ENCODE peak calls at places on chromosomes 5 and 9, in six cellular contexts. U is fibroblast of lung, E is PC-9, Y is tibial nerve, K is esophagus squamous epithelium, G is PC-3. D is an unnamed sample.

GRCh38 chr5:31573494-31573893 is 41.4 kb downstream of the C5orf22 start:
- DNase-seq in U (no peak), E (no peak), Y (no peak), K (no peak), G (no peak), D (no peak)

GRCh38 chr9:134488251-134488900 is 153.2 kb upstream of the COL5A1 start:
- DNase-seq in U (no peak), E (no peak), Y (no peak), K (no peak), G (no peak), D (no peak)

GRCh38 chr5:120615967-120616645 is 152.0 kb downstream of the PRR16 start:
- DNase-seq in U (peak; percentile 96), E (peak; percentile 62), Y (no peak), K (no peak), G (peak; percentile 66), D (no peak)

GRCh38 chr5:154395407-154396106 is 50.2 kb upstream of the SAP30L start:
- DNase-seq in U (peak; percentile 55), E (peak; percentile 90), Y (no peak), K (no peak), G (peak; percentile 59), D (peak; percentile 87)

GRCh38 chr9:105976257-105976656 is 281.9 kb downstream of the TMEM38B start:
- DNase-seq in U (no peak), E (no peak), Y (no peak), K (no peak), G (no peak), D (no peak)

GRCh38 chr9:94166237-94167054 is 82.2 kb downstream of the PTPDC1 start:
- DNase-seq in U (peak; percentile 99), E (peak; percentile 94), Y (peak; percentile 99), K (peak; percentile 86), G (peak; percentile 97), D (peak; percentile 98)

GRCh38 chr5:138054863-138055558 is 22.1 kb upstream of the FAM13B start:
- DNase-seq in U (peak; percentile 14), E (no peak), Y (no peak), K (no peak), G (no peak), D (no peak)

GRCh38 chr5:78647411-78647818 is 1.2 kb downstream of the LHFPL2 start:
- DNase-seq in U (peak; percentile 54), E (no peak), Y (peak; percentile 25), K (no peak), G (peak; percentile 37), D (no peak)

GRCh38 chr5:1793301-1793740 is 6.3 kb downstream of the MRPL36 start:
- DNase-seq in U (peak; percentile 53), E (no peak), Y (no peak), K (no peak), G (no peak), D (no peak)

GRCh38 chr5:167485395-167485794 is 806.0 kb upstream of the WWC1 start:
- DNase-seq in U (peak; percentile 52), E (no peak), Y (no peak), K (no peak), G (no peak), D (no peak)

GRCh38 chr9:76419782-76420380 is 25.7 kb upstream of the RFK start:
- DNase-seq in U (no peak), E (no peak), Y (no peak), K (no peak), G (peak; percentile 45), D (no peak)

GRCh38 chr9:107667700-107668099 is 178.1 kb upstream of the KLF4 start:
- DNase-seq in U (no peak), E (no peak), Y (no peak), K (no peak), G (no peak), D (no peak)

GRCh38 chr5:75610201-75610600 is 1.1 kb upstream of the ANKDD1B start:
- DNase-seq in U (no peak), E (no peak), Y (no peak), K (no peak), G (peak; percentile 6), D (no peak)
- H3K27ac ChIP-seq in U (no peak overlapping the region), E (no peak overlapping the region), Y (no peak overlapping the region), K (no peak overlapping the region), G (no peak overlapping the region), D (no peak overlapping the region)

DNA sequence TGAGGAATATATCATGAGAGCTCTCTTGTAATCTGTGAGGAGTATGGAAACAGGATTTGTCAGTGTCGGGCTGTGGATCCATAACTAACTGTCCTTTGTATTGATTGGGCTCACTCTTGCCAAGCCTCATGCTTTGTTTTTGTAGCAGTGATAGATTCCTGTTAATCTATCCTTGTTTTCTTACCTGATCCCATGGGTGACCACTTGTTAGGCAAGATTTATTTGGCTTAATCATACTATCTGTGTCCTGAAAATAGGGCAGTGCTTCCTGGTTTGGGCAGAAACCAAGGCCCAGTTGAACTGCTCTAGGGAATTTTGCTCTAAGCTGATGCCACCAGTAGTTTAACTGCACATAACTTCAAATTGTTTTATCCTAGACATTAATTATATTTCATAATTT is 6.1 kb downstream of the NDFIP1 start:
- DNase-seq in U (no peak), E (peak; percentile 48), Y (no peak), K (no peak), G (peak; percentile 23), D (no peak)
- H3K4me1 ChIP-seq in U (no peaks in the 10 kb centered on the region), E (peaks cover 35% of the 10 kb centered on the region), Y (peaks cover 85% of the 10 kb centered on the region), K (peaks cover 91% of the 10 kb centered on the region), G (peaks cover 20% of the 10 kb centered on the region), D (peaks cover 40% of the 10 kb centered on the region)

GRCh38 chr9:125989090-125989501 is 241.9 kb downstream of the PBX3 start:
- DNase-seq in U (no peak), E (no peak), Y (no peak), K (no peak), G (no peak), D (no peak)

GRCh38 chr9:125990186-125990792 is 243.1 kb downstream of the PBX3 start:
- DNase-seq in U (no peak), E (no peak), Y (no peak), K (no peak), G (no peak), D (peak; percentile 46)

GRCh38 chr9:125988479-125989050 is 241.4 kb downstream of the PBX3 start:
- DNase-seq in U (no peak), E (no peak), Y (no peak), K (no peak), G (no peak), D (peak; percentile 54)

GRCh38 chr9:125990793-125991220 is 243.6 kb downstream of the PBX3 start:
- DNase-seq in U (no peak), E (no peak), Y (no peak), K (no peak), G (no peak), D (peak; percentile 44)

GRCh38 chr9:125989524-125990180 is 242.5 kb downstream of the PBX3 start:
- DNase-seq in U (no peak), E (no peak), Y (no peak), K (no peak), G (no peak), D (peak; percentile 49)
- H3K27me3 ChIP-seq in U (no peaks in the 10 kb centered on the region), E (peaks cover 6% of the 10 kb centered on the region), Y (no peaks in the 10 kb centered on the region), K (no peaks in the 10 kb centered on the region), G (no peaks in the 10 kb centered on the region), D (no peaks in the 10 kb centered on the region)

GRCh38 chr9:127502706-127503378 is 51.5 kb downstream of the LRSAM1 start:
- DNase-seq in U (no peak), E (no peak), Y (no peak), K (no peak), G (no peak), D (no peak)
- H3K27ac ChIP-seq in U (no peak overlapping the region), E (no peak overlapping the region), Y (no peak overlapping the region), K (no peak overlapping the region), G (no peak overlapping the region), D (no peak overlapping the region)

GRCh38 chr5:142821733-142822487 is 51.7 kb downstream of the ARHGAP26 start:
- DNase-seq in U (peak; percentile 95), E (peak; percentile 94), Y (no peak), K (no peak), G (peak; percentile 91), D (no peak)
- H3K4me1 ChIP-seq in U (peaks cover 27% of the 10 kb centered on the region), E (peaks cover 100% of the 10 kb centered on the region), Y (peaks cover 85% of the 10 kb centered on the region), K (peaks cover 74% of the 10 kb centered on the region), G (peaks cover 98% of the 10 kb centered on the region), D (peaks cover 37% of the 10 kb centered on the region)

DNA sequence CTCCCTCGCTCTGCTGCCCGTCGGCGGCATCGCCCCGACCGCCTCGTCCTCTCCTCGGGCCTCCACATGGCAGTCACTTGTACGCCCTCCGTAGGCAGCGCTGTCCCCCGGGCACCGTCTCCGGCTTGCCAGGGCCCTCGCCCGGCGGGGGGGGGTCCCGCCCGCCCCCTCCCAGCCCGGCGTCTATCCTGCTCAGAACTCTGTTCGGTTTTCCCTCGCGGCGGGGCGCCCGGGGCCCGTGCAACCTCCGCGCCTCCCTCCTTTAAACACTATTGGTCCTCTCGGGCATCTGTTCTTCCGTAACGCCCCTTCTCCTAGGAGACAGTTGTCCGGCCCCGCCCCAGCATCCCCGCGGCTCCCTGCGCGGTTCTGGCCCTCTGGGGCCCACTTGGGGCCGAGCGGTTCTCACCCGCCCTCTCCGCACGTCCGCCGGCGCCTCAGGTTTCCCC is 831 bp downstream of the ODF2 start:
- DNase-seq in U (peak; percentile 67), E (no peak), Y (peak; percentile 68), K (no peak), G (peak; percentile 59), D (peak; percentile 76)
- H3K27me3 ChIP-seq in U (peaks cover 3% of the 10 kb centered on the region), E (no peaks in the 10 kb centered on the region), Y (no peaks in the 10 kb centered on the region), K (no peaks in the 10 kb centered on the region), G (no peaks in the 10 kb centered on the region), D (no peaks in the 10 kb centered on the region)

GRCh38 chr5:114070093-114070722 is 291.7 kb upstream of the KCNN2 start:
- DNase-seq in U (no peak), E (no peak), Y (no peak), K (no peak), G (no peak), D (no peak)

GRCh38 chr5:114062940-114063867 is 298.7 kb upstream of the KCNN2 start:
- DNase-seq in U (no peak), E (no peak), Y (no peak), K (no peak), G (peak; percentile 3), D (no peak)

GRCh38 chr5:114065942-114066341 is 295.9 kb upstream of the KCNN2 start:
- DNase-seq in U (no peak), E (no peak), Y (no peak), K (no peak), G (no peak), D (no peak)
- H3K27ac ChIP-seq in U (no peak overlapping the region), E (no peak overlapping the region), Y (no peak overlapping the region), K (no peak overlapping the region), G (no peak overlapping the region), D (no peak overlapping the region)

D was measured in RWPE2.